ENCODE peak calls at places on chromosome 12, in nine cellular contexts. A, J, D, B, L, F, N, G and R are unnamed samples.

GRCh38 chr12:67358686-67359374 is 89.7 kb downstream of the CAND1 start:
- DNase-seq in N (no peak), L (no peak), F (no peak), A (peak; percentile 80), G (peak; percentile 83), D (no peak), B (peak; percentile 37), J (no peak), R (no peak)

GRCh38 chr12:70334742-70335141 is 31.3 kb upstream of the KCNMB4 start:
- DNase-seq in B (no peak), F (no peak), N (no peak), L (no peak), A (no peak), G (no peak), J (no peak), D (no peak), R (no peak)

GRCh38 chr12:14950421-14950820 is 11.0 kb downstream of the ARHGDIB start:
- DNase-seq in L (no peak), J (no peak), B (no peak), F (no peak), A (no peak), N (no peak), D (no peak), G (no peak), R (no peak)

GRCh38 chr12:11869901-11870300 is 200.8 kb upstream of the BCL2L14 start:
- DNase-seq in A (no peak), D (no peak), L (no peak), B (no peak), N (no peak), F (no peak), G (no peak), J (no peak), R (no peak)

GRCh38 chr12:130796985-130797686 is 41.9 kb downstream of the STX2 start:
- DNase-seq in L (no peak), N (no peak), D (no peak), F (no peak), J (no peak), G (no peak), A (no peak), B (no peak), R (no peak)

GRCh38 chr12:608413-608812 is 54.8 kb downstream of the NINJ2 start:
- DNase-seq in F (no peak), A (no peak), N (peak; percentile 15), G (no peak), B (no peak), J (no peak), L (no peak), D (no peak), R (no peak)

GRCh38 chr12:68865399-68866154 is 57.6 kb downstream of the MDM2 start:
- DNase-seq in F (no peak), D (no peak), G (no peak), N (no peak), A (peak; percentile 13), J (no peak), L (no peak), B (no peak), R (no peak)

GRCh38 chr12:87766044-87766443 is 263.2 kb downstream of the C12orf50 start:
- DNase-seq in A (no peak), J (no peak), N (no peak), G (no peak), B (no peak), L (no peak), D (no peak), F (no peak), R (no peak)

GRCh38 chr12:96132819-96133218 is 61.4 kb upstream of the ELK3 start:
- DNase-seq in D (no peak), A (no peak), F (peak; percentile 23), L (peak; percentile 4), N (no peak), B (no peak), G (no peak), J (no peak), R (no peak)

GRCh38 chr12:111748867-111749266 is 17.9 kb upstream of the ALDH2 start:
- DNase-seq in G (no peak), B (no peak), L (no peak), F (no peak), A (no peak), N (no peak), J (no peak), D (no peak), R (no peak)

GRCh38 chr12:34400986-34401658 is 378.8 kb downstream of the ALG10 start:
- DNase-seq in G (no peak), D (no peak), A (no peak), J (peak; percentile 7), N (peak; percentile 53), F (no peak), B (no peak), L (no peak), R (no peak)

DNA sequence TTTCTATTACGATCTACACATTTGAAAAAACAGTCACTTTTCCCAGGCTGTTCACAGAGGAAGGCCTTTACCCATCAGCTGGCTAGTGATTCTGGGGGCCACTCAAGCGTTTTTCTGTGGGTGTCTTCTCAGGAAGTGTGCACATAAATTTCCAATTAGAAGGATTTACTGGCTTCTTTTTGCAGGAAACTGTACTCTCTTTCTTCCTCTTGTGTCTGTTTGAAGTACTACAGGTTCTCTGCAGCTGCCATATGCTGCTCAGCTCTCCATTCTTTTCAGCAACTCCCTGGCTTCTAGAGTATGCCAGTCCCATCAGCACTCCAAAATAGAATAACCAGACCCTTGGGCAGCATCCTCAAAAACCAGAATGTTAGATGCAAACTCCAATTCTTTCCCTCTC is 110.4 kb upstream of the NAV3 start:
- DNase-seq in N (no peak), G (no peak), A (no peak), J (no peak), B (no peak), D (no peak), F (no peak), L (no peak), R (peak; percentile 24)
- TF ChIP-seq CTCF in N (no peak), G (no peak), A (no peak), J (no peak), B (peak; percentile 41), D (peak; percentile 37), F (peak; percentile 38), L (no peak), R (peak; percentile 41)

GRCh38 chr12:118042091-118042490 is 18.9 kb downstream of the WSB2 start:
- DNase-seq in L (no peak), B (no peak), D (no peak), A (no peak), F (no peak), N (no peak), G (no peak), J (no peak), R (no peak)

GRCh38 chr12:118044075-118044474 is 16.9 kb downstream of the WSB2 start:
- DNase-seq in B (no peak), J (no peak), L (no peak), G (no peak), A (no peak), F (no peak), N (no peak), D (no peak), R (no peak)

GRCh38 chr12:118050972-118051910 is 9.7 kb downstream of the WSB2 start:
- DNase-seq in G (no peak), A (no peak), D (no peak), N (no peak), J (no peak), L (no peak), F (no peak), B (no peak), R (no peak)

GRCh38 chr12:118044577-118044976 is 16.4 kb downstream of the WSB2 start:
- DNase-seq in F (no peak), J (no peak), N (no peak), L (no peak), B (no peak), A (no peak), G (no peak), D (no peak), R (no peak)

GRCh38 chr12:118046430-118046829 is 14.5 kb downstream of the WSB2 start:
- DNase-seq in B (no peak), J (no peak), D (no peak), G (no peak), L (no peak), F (no peak), N (no peak), A (no peak), R (no peak)
- H3K4me3 ChIP-seq in B (no peak overlapping the region), J (no peak overlapping the region), D (no peak overlapping the region), G (no peak overlapping the region), L (no peak overlapping the region), F (no peak overlapping the region), N (no peak overlapping the region), A (no peak overlapping the region), R (no peak overlapping the region)

DNA sequence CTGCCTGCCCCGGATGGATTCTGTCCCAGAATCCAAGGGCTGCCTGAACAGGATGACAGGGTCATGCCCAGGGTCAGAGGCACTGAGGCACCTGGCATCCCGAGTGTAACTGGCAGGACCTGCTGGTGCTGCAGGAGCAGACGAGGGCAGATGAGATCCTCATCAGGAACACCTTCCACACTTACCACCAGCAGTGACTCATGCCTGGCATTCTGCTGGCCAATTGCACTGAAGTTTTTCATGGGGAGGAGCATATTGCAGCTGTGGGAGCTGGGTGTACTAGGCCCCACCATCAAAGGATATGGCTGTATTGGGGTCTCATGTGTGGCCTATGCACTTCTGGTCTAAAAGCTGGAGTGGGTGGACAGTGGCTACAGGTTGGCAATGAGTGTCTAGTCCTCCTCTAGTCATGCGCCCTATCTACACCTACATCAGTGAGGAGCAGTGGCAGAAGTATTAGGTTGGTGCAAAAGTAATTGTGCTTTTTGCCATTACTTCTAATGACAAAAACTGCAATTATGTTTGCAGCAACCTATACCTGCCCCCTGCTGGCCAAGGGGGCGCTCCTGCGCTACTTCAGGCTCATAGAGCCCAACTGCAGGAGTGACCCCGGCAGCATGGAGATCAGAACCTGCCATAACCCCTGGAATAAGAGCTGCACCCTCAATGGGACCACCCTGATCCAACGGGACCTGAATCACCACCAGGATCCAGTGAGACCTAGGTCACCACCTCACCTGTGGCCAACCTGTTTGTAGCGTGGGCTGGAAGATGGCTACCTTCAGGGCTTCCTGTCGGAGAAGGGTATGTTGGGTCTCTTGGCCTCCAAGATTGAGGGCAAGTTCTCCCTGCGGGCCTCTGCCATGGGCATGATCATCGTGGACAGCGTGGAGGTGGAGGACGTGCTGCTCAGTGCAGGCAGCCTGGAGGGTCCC is 8.0 kb upstream of the C12orf42 start:
- DNase-seq in L (peak; percentile 26), B (no peak), J (peak; percentile 78), G (no peak), D (peak; percentile 76), A (no peak), F (no peak), N (no peak), R (peak; percentile 68)
- TF ChIP-seq CTCF in L (peak; percentile 24), B (no peak), J (peak; percentile 61), G (no peak), D (peak; percentile 30), A (no peak), F (peak; percentile 61), N (peak; percentile 46), R (peak; percentile 31)

GRCh38 chr12:3009780-3010179 is 50.6 kb downstream of the TEAD4 start:
- DNase-seq in G (no peak), J (no peak), A (no peak), F (no peak), L (no peak), B (no peak), D (no peak), N (no peak), R (no peak)
- H3K4me3 ChIP-seq in G (no peak overlapping the region), J (no peak overlapping the region), A (no peak overlapping the region), F (no peak overlapping the region), L (no peak overlapping the region), B (no peak overlapping the region), D (no peak overlapping the region), N (no peak overlapping the region), R (no peak overlapping the region)

DNA sequence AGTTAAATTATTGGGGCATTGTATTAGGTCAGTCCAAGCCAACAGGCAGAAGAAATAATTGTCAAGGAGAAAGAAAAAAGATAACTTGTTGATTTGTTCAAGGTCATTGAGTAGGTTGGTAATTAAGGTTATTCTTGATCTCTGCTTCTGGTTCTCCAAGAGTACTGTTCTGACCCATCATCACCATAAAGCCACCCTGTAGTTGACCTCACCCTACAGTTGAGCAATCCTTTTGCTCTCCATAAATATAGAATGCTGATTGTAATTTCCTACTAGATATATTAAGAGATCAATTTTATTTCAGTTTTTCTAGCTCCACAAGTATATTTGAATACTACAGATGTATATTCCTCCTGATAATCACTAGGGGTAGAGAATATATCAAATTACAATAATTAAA is 350.6 kb upstream of the PDE3A start:
- DNase-seq in J (no peak), L (no peak), A (no peak), F (no peak), B (no peak), G (no peak), N (no peak), D (no peak), R (no peak)
- TF ChIP-seq CTCF in J (no peak), L (no peak), A (no peak), F (no peak), B (no peak), G (no peak), N (no peak), D (no peak), R (no peak)